ENCODE peak calls at places on chromosomes 13 and 19, in six cellular contexts. N, P, C, O, G and Q are unnamed samples.

GRCh38 chr13:97231832-97232201 is 9.7 kb downstream of the MBNL2 start:
- DNase-seq in O (no peak), N (no peak), P (no peak), G (no peak), C (no peak), Q (no peak)

GRCh38 chr13:19586904-19587634 is 25.7 kb upstream of the TPTE2 start:
- DNase-seq in N (no peak), O (no peak), C (peak), G (no peak), P (peak), Q (peak)

GRCh38 chr19:1473056-1473400 is 6.0 kb downstream of the C19orf25 start:
- DNase-seq in P (no peak), N (no peak), G (no peak), O (no peak), C (no peak), Q (no peak)

GRCh38 chr13:73874460-73874859 is 259.7 kb downstream of the KLF12 start:
- DNase-seq in C (no peak), G (no peak), O (no peak), N (no peak), P (no peak), Q (no peak)

GRCh38 chr13:41905600-41906254 is 55.2 kb downstream of the VWA8 start:
- DNase-seq in N (no peak), G (peak), P (no peak), C (no peak), O (peak), Q (no peak)

GRCh38 chr13:47897411-47898050 is 103.5 kb downstream of the SUCLA2 start:
- DNase-seq in C (no peak), O (no peak), P (no peak), N (peak), G (no peak), Q (no peak)

GRCh38 chr19:46480409-46480808 is 9.0 kb upstream of the PNMA8A start:
- DNase-seq in N (no peak), O (no peak), G (no peak), C (no peak), P (no peak), Q (no peak)

GRCh38 chr13:31797154-31797775 is 57.9 kb downstream of the RXFP2 start:
- DNase-seq in N (no peak), P (no peak), O (peak), C (no peak), G (no peak), Q (no peak)

GRCh38 chr13:80473695-80474094 is 132.8 kb upstream of the SPRY2 start:
- DNase-seq in N (no peak), P (no peak), O (no peak), C (no peak), G (no peak), Q (no peak)

GRCh38 chr19:4609878-4610511 is 29.3 kb upstream of the TNFAIP8L1 start:
- DNase-seq in O (peak), P (no peak), C (no peak), G (no peak), N (no peak), Q (no peak)

GRCh38 chr13:33233547-33233946 is 52.0 kb downstream of the STARD13 start:
- DNase-seq in O (no peak), P (no peak), C (no peak), G (no peak), N (no peak), Q (no peak)

GRCh38 chr19:55208880-55209429 is 346 bp downstream of the PTPRH start:
- DNase-seq in O (no peak), C (no peak), N (no peak), G (no peak), P (no peak), Q (no peak)

GRCh38 chr19:19599190-19599535 is 19.3 kb downstream of the PBX4 start:
- DNase-seq in O (no peak), C (no peak), N (no peak), G (no peak), P (no peak), Q (no peak)

GRCh38 chr13:101799196-101799595 is 346.7 kb downstream of the ITGBL1 start:
- DNase-seq in P (no peak), O (no peak), C (no peak), N (no peak), G (no peak), Q (no peak)

GRCh38 chr13:25281193-25281936 is 5.9 kb downstream of the MTMR6 start:
- DNase-seq in C (no peak), G (no peak), P (no peak), O (no peak), N (no peak), Q (no peak)

GRCh38 chr13:45630791-45631190 is 15.3 kb upstream of the ERICH6B start:
- DNase-seq in N (no peak), P (no peak), O (no peak), G (no peak), C (no peak), Q (no peak)

GRCh38 chr19:40578442-40578908 is 1.8 kb downstream of the SHKBP1 start:
- DNase-seq in N (peak), G (no peak), O (no peak), C (no peak), P (no peak), Q (no peak)

GRCh38 chr19:55365922-55366321 is 2.9 kb upstream of the GARIN5B start:
- DNase-seq in C (no peak), P (no peak), N (no peak), G (no peak), O (no peak), Q (no peak)

GRCh38 chr13:56528040-56528760 is 612.5 kb upstream of the PRR20A start:
- DNase-seq in C (no peak), P (no peak), O (peak), G (peak), N (no peak), Q (no peak)

GRCh38 chr13:40984670-40985366 is 34.3 kb downstream of the ELF1 start:
- DNase-seq in O (no peak), G (no peak), N (no peak), P (no peak), C (no peak), Q (no peak)

GRCh38 chr13:45540195-45540594 is 75.3 kb downstream of the ERICH6B start:
- DNase-seq in O (no peak), C (no peak), N (no peak), P (no peak), G (no peak), Q (no peak)

GRCh38 chr19:10823690-10824089 is 12.3 kb downstream of the TMED1 start:
- DNase-seq in O (no peak), P (no peak), N (no peak), C (no peak), G (no peak), Q (no peak)

GRCh38 chr19:46009530-46010510 is 13.0 kb downstream of the PGLYRP1 start:
- DNase-seq in P (peak), G (peak), N (peak), C (peak), O (peak), Q (peak)

GRCh38 chr13:97904059-97904458 is 49.4 kb upstream of the IPO5 start:
- DNase-seq in N (no peak), C (no peak), P (no peak), O (no peak), G (no peak), Q (no peak)

GRCh38 chr19:4976412-4977298 is 7.7 kb downstream of the KDM4B start:
- DNase-seq in P (no peak), O (no peak), C (no peak), N (peak), G (no peak), Q (no peak)

GRCh38 chr13:45909724-45910123 is 58.2 kb upstream of the SIAH3 start:
- DNase-seq in N (no peak), P (no peak), C (no peak), G (no peak), O (no peak), Q (no peak)

GRCh38 chr13:93244918-93245280 is 18.3 kb downstream of the GPC6 start:
- DNase-seq in O (no peak), G (no peak), C (no peak), P (no peak), N (no peak), Q (no peak)

GRCh38 chr13:83980322-83980721 is 98.0 kb upstream of the SLITRK1 start:
- DNase-seq in G (no peak), N (no peak), C (no peak), P (no peak), O (no peak), Q (no peak)

GRCh38 chr13:46553521-46553885 is 533 bp downstream of the LRCH1 start:
- DNase-seq in N (no peak), P (no peak), O (no peak), G (no peak), C (no peak), Q (peak)

GRCh38 chr13:26074706-26075105 is 22.9 kb upstream of the SHISA2 start:
- DNase-seq in G (no peak), N (no peak), O (no peak), C (no peak), P (no peak), Q (no peak)

GRCh38 chr13:25347156-25347555 is 24.6 kb upstream of the ATP8A2 start:
- DNase-seq in N (no peak), O (no peak), C (no peak), G (no peak), P (no peak), Q (no peak)

GRCh38 chr13:112342841-112343361 is 33.3 kb upstream of the SPACA7 start:
- DNase-seq in C (no peak), G (no peak), N (no peak), O (no peak), P (no peak), Q (no peak)

GRCh38 chr19:8615022-8615421 is 4.5 kb upstream of the ADAMTS10 start:
- DNase-seq in C (no peak), N (no peak), O (no peak), P (no peak), G (no peak), Q (no peak)

GRCh38 chr19:35204799-35205732 is 23.5 kb downstream of the FAM187B start:
- DNase-seq in G (no peak), P (peak), O (no peak), C (no peak), N (no peak), Q (peak)

GRCh38 chr13:109576331-109576813 is 210.0 kb downstream of the IRS2 start:
- DNase-seq in O (no peak), P (no peak), C (no peak), G (no peak), N (no peak), Q (no peak)

GRCh38 chr13:109275848-109276247 is 510.5 kb downstream of the IRS2 start:
- DNase-seq in O (no peak), G (no peak), N (no peak), P (no peak), C (no peak), Q (no peak)

GRCh38 chr13:98977568-98978270 is at the start of gene DOCK9:
- DNase-seq in P (no peak), N (peak), O (peak), C (no peak), G (no peak), Q (no peak)